ENCODE peak calls at places on chromosomes 7 and 10, in six cellular contexts. D is activated T-helper 1 cell treated with Interleukin-2 at 50 U/mL for 16 hours; B is epithelial cell of prostate; R is stimulated activated CD8-positive, alpha-beta memory T cell treated with anti-CD3 and anti-CD28 coated beads, Interleukin-7, amount 100 ng/mL, for 24 hours; A is activated T-helper 9 cell treated with anti-CD3 and anti-CD28 coated beads, Interleukin-2, amount 50 U/mL, for 16 hours; Z is left ventricle myocardium superior. P is an unnamed sample.

GRCh38 chr7:16644987-16645592 is 464 bp downstream of the ANKMY2 start:
- DNase-seq in D (no peak), B (no peak), R (peak), A (no peak), Z (no peak), P (no peak)

GRCh38 chr7:102008535-102009262 is 191.3 kb downstream of the CUX1 start:
- DNase-seq in D (no peak), B (peak), R (no peak), A (no peak), Z (no peak), P (peak)

GRCh38 chr10:60572511-60573194 is 183.0 kb upstream of the ANK3 start:
- DNase-seq in D (no peak), B (no peak), R (no peak), A (peak), Z (peak), P (peak)

GRCh38 chr7:34463830-34464229 is 194.2 kb upstream of the NPSR1 start:
- DNase-seq in D (no peak), B (peak), R (no peak), A (no peak), Z (no peak), P (peak)

GRCh38 chr10:11712761-11713160 is 29.4 kb upstream of the ECHDC3 start:
- DNase-seq in D (no peak), B (no peak), R (no peak), A (no peak), Z (no peak), P (no peak)

GRCh38 chr10:22229756-22230330 is 12.0 kb upstream of the EBLN1 start:
- DNase-seq in D (no peak), B (no peak), R (no peak), A (no peak), Z (no peak), P (no peak)

GRCh38 chr7:28224675-28225074 is 44.1 kb upstream of the JAZF1 start:
- DNase-seq in D (no peak), B (no peak), R (no peak), A (no peak), Z (no peak), P (no peak)

GRCh38 chr10:98128802-98129201 is 5.7 kb upstream of the R3HCC1L start:
- DNase-seq in D (no peak), B (no peak), R (no peak), A (no peak), Z (no peak), P (no peak)

GRCh38 chr7:104267701-104268368 is 60.0 kb upstream of the ORC5 start:
- DNase-seq in D (no peak), B (no peak), R (no peak), A (no peak), Z (no peak), P (no peak)

GRCh38 chr7:79786187-79786586 is 332.7 kb upstream of the MAGI2 start:
- DNase-seq in D (no peak), B (no peak), R (no peak), A (no peak), Z (no peak), P (no peak)

GRCh38 chr10:28246023-28246422 is 56.8 kb downstream of the MPP7 start:
- DNase-seq in D (no peak), B (no peak), R (no peak), A (no peak), Z (no peak), P (no peak)

GRCh38 chr10:10993785-10994184 is 23.9 kb upstream of the CELF2 start:
- DNase-seq in D (no peak), B (no peak), R (no peak), A (no peak), Z (no peak), P (no peak)

GRCh38 chr10:69899727-69900595 is 98.3 kb downstream of the COL13A1 start:
- DNase-seq in D (no peak), B (no peak), R (no peak), A (no peak), Z (peak), P (no peak)

GRCh38 chr7:71096341-71096740 is 35.6 kb upstream of the GALNT17 start:
- DNase-seq in D (no peak), B (no peak), R (no peak), A (no peak), Z (no peak), P (no peak)

GRCh38 chr7:154862153-154862791 is 140.7 kb downstream of the PAXIP1 start:
- DNase-seq in D (no peak), B (no peak), R (no peak), A (no peak), Z (no peak), P (no peak)

GRCh38 chr7:115561341-115562110 is 469.0 kb downstream of the TFEC start:
- DNase-seq in D (no peak), B (no peak), R (no peak), A (no peak), Z (no peak), P (no peak)

GRCh38 chr7:50664937-50665336 is 99.7 kb upstream of the DDC start:
- DNase-seq in D (no peak), B (no peak), R (no peak), A (no peak), Z (no peak), P (no peak)